ENCODE peak calls at places on chromosomes 7 and 10, in seven cellular contexts. V is foreskin fibroblast, C is A549, T is breast epithelium, N is fibroblast of the aortic adventitia, O is GM23338, P is mucosa of descending colon. Z is an unnamed sample.

GRCh38 chr7:37698782-37699181 is 15.2 kb downstream of the GPR141 start:
- DNase-seq in V (no peak), C (no peak), T (no peak), N (no peak), O (no peak), P (no peak), Z (no peak)

GRCh38 chr7:50679218-50680007 is 103.3 kb downstream of the GRB10 start:
- DNase-seq in V (peak; percentile 49), C (peak; percentile 41), T (no peak), N (peak; percentile 57), O (peak; percentile 53), P (no peak), Z (peak; percentile 72)

GRCh38 chr7:64183126-64183742 is 23.8 kb upstream of the ZNF735 start:
- DNase-seq in V (no peak), C (no peak), T (no peak), N (no peak), O (peak; percentile 19), P (no peak), Z (no peak)

GRCh38 chr7:102450242-102450641 is 14.4 kb downstream of the ALKBH4 start:
- DNase-seq in V (no peak), C (no peak), T (no peak), N (no peak), O (no peak), P (no peak), Z (no peak)

GRCh38 chr7:38858281-38858884 is 50.6 kb downstream of the VPS41 start:
- DNase-seq in V (peak; percentile 32), C (no peak), T (no peak), N (no peak), O (no peak), P (no peak), Z (peak; percentile 65)

GRCh38 chr7:2029211-2029905 is 203.4 kb downstream of the MAD1L1 start:
- DNase-seq in V (no peak), C (no peak), T (no peak), N (no peak), O (no peak), P (no peak), Z (no peak)

GRCh38 chr7:47635091-47636090 is 53.5 kb upstream of the TNS3 start:
- DNase-seq in V (no peak), C (peak; percentile 73), T (peak; percentile 86), N (no peak), O (peak; percentile 50), P (peak; percentile 75), Z (no peak)

GRCh38 chr10:968546-969199 is 19.6 kb upstream of the GTPBP4 start:
- DNase-seq in V (no peak), C (no peak), T (no peak), N (no peak), O (no peak), P (no peak), Z (peak; percentile 26)

GRCh38 chr10:10039600-10039999 is 978.1 kb upstream of the CELF2 start:
- DNase-seq in V (no peak), C (no peak), T (no peak), N (no peak), O (no peak), P (no peak), Z (no peak)

GRCh38 chr10:58667658-58668310 is 155.1 kb downstream of the BICC1 start:
- DNase-seq in V (no peak), C (no peak), T (no peak), N (peak; percentile 51), O (peak; percentile 38), P (no peak), Z (no peak)

GRCh38 chr7:135789956-135790355 is 41.3 kb upstream of the FAM180A start:
- DNase-seq in V (no peak), C (no peak), T (no peak), N (no peak), O (no peak), P (no peak), Z (no peak)

GRCh38 chr10:68133553-68133952 is 24.3 kb downstream of the MYPN start:
- DNase-seq in V (no peak), C (no peak), T (no peak), N (peak; percentile 6), O (no peak), P (no peak), Z (no peak)

DNA sequence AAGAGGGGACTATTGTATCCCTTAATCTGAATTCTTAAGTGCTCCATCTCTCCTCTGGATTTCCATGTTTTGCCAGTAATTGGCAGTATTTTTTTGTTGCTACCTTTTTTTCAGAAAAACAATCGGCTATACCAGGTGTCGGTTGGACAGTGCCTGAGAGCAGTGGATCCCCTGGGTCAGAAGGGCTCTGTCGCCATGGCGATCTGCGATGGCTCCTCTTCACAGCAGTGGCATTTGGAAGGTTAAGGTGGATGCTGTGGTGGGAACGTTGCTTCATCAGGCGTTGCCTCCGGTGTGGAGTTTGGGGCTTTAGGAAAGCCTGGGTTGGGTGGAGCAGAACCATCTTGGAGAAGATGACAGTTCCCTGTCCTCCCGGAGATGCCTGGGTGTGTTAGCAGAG is 96.0 kb downstream of the GALNT11 start:
- DNase-seq in V (no peak), C (no peak), T (no peak), N (no peak), O (no peak), P (no peak), Z (no peak)
- TF ChIP-seq CTCF in V (no peak), C (no peak), T (no peak), N (no peak), O (no peak), P (no peak), Z (no peak)

DNA sequence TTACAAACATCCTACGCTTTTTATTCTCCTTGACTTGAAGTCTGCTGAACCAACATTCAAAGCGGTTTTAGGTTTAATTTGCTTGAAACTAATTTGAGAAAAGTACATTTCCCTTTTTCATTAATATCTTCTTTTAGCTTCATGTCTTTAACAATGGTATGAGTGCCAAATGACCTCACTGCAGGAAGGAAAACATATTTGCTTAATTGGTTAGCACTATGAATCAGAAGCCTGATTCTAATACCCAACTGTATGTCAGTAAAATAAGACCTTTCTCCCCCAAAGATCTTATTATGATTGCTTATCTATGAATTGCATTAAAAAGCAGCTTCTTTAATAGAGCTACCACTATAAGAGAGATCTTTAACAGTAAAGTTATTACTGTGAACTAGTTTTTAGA is 5.9 kb downstream of the COL1A2 start:
- DNase-seq in V (peak; percentile 34), C (no peak), T (no peak), N (peak; percentile 54), O (no peak), P (no peak), Z (peak; percentile 63)
- H3K4me3 ChIP-seq in V (peak overlapping the region; percentile 54), C (no peak overlapping the region), T (peak overlapping the region; percentile 8), N (peak overlapping the region; percentile 96), O (no peak overlapping the region), P (no peak overlapping the region), Z (no peak overlapping the region)

DNA sequence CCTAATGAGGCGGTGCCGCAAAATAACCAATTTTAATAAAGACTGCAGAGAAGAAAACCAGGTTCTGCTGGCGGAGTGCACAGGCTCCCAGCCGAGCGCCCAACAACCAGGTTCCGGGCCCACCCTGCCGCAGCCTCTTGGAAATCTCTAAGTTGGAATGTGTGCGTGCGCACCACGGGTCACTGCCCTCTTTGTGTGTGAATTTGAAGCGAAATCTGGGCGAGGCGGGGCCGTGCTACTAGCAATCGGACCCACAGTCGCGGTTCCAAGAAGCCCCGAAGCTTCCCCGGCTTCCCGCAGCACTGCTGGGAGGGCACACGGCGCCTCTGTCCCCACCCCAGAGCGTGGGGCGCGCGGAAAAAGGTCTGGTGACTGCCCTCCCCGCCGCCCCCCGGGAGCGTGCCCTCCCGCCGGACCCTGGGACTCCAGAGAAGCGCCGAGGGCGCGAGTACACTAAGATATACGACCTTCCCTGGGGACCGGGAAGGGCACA is 652 bp upstream of the MAP3K8 start:
- DNase-seq in V (peak; percentile 41), C (peak; percentile 59), T (peak; percentile 75), N (peak; percentile 89), O (peak; percentile 87), P (peak; percentile 85), Z (peak; percentile 92)
- TF ChIP-seq CTCF in V (no peak), C (no peak), T (no peak), N (no peak), O (no peak), P (no peak), Z (no peak)

DNA sequence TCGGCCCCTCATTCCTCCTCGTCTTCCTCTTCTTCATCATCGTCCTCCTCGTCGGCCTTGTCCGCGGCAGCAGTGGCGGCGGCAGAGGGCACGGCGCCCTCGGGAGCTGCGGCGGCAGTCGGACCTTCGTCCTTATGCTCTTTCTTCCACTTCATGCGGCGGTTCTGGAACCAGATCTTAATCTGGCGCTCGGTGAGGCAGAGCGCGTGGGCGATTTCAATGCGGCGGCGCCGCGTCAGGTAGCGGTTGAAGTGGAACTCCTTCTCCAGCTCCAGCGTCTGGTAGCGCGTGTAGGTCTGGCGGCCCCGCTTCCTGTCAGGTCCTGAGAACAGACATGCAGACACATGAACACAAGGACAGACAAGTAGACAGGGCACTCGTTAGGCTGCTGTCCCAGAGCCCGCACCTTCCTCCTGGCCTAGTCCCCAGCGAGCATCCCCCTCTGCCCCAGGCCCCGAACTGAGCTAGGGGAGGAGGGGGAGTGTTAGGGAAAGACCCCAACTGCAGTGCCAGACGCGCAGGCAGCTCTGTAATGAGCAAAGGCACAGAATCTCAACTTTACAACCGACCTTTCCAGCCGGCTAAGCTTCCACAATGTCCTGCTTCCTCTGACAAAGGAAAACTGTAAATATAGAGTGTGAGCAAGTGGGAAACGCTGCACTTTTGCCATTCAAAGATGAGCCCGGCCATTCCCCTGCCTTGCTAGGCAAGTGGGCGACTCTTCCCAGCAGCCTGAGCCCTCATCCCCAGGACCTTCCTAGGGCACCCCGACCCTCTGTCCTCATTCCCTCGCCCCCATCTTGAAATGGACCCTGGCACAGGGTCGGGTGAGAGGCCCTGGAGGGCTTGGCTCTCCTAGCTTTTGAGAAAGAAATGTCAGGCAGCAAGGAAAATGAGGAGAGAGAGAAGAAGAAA is 1.3 kb downstream of the HOXA7 start:
- DNase-seq in V (no peak), C (no peak), T (peak; percentile 47), N (no peak), O (no peak), P (peak; percentile 71), Z (no peak)
- H3K4me3 ChIP-seq in V (peak overlapping the region; percentile 63), C (peak overlapping the region; percentile 51), T (peak overlapping the region; percentile 65), N (no peak overlapping the region), O (peak overlapping the region; percentile 56), P (no peak overlapping the region), Z (no peak overlapping the region)

DNA sequence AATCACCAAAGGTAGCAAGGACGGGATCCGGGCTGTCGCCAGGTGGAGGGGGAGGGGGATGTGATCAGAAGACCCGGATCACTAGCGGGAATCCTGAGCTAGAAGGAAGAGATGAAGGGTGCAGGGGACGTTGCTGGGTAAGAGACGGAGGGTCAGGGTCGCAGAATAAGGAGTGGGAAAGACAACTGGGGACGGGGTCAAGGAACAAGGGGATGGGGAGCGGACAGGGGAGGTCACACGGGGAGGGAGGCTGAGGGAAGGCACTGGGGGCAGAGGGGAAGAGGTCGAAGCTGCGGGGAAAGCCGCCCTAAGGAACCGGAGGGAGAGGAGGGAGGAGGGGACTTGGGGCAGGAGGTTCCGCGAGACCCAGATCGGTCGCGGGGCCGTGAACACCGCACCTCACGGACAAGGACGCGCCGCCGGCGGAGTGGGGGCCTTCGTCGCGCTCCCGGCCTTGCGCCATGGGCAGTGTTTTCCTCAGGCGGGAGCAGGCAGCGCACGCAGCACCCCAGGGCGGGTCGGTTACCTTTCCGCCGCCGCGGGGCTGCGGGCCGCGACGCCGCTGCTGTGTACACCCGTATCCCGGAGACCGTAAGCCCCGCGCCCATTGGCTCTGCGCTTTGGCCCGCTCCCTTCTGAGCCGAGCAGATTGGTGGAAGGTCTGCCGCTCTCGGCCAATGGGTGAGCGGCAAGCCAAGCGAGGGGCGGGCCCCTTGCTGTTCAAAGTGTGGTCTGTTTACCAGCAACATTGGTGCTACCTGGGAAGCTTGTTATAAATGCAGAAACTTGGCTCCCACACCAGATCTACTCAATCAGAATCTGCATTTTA is at the start of gene CFAP43:
- DNase-seq in V (peak; percentile 94), C (peak; percentile 99), T (peak; percentile 99), N (peak; percentile 93), O (peak; percentile 98), P (peak; percentile 100), Z (peak; percentile 96)
- TF ChIP-seq CTCF in V (no peak), C (no peak), T (no peak), N (no peak), O (no peak), P (no peak), Z (no peak)